ENCODE peak calls at places on chromosome 16, in six cellular contexts. U is EL, K is H1, W is T-helper 9 cell, C is AG04450, E is NCI-H524. J is an unnamed sample.

GRCh38 chr16:89200850-89201466 is 621 bp upstream of the SLC22A31 start:
- DNase-seq in U (no peak), K (no peak), W (no peak), C (no peak), E (no peak), J (no peak)

GRCh38 chr16:4319454-4319853 is 3.6 kb downstream of the GLIS2 start:
- DNase-seq in U (no peak), K (no peak), W (peak), C (no peak), E (no peak), J (no peak)

GRCh38 chr16:630024-630814 is 566 bp upstream of the WFIKKN1 start:
- DNase-seq in U (no peak), K (no peak), W (no peak), C (no peak), E (no peak), J (no peak)

GRCh38 chr16:68356249-68356918 is 45.6 kb downstream of the PRMT7 start:
- DNase-seq in U (no peak), K (no peak), W (peak), C (no peak), E (no peak), J (no peak)

GRCh38 chr16:57637424-57637823 is 9.0 kb downstream of the ADGRG1 start:
- DNase-seq in U (no peak), K (no peak), W (no peak), C (no peak), E (no peak), J (no peak)

GRCh38 chr16:88376053-88376834 is 6.5 kb upstream of the ZNF469 start:
- DNase-seq in U (no peak), K (no peak), W (no peak), C (no peak), E (no peak), J (no peak)

GRCh38 chr16:57813466-57813865 is 11.2 kb upstream of the KIFC3 start:
- DNase-seq in U (no peak), K (no peak), W (no peak), C (no peak), E (no peak), J (peak)

GRCh38 chr16:83994087-83994486 is 26.0 kb downstream of the NECAB2 start:
- DNase-seq in U (peak), K (no peak), W (no peak), C (peak), E (no peak), J (no peak)

GRCh38 chr16:10938321-10938720 is 3.9 kb downstream of the DEXI start:
- DNase-seq in U (no peak), K (no peak), W (no peak), C (no peak), E (no peak), J (no peak)

GRCh38 chr16:21211486-21211885 is at the start of gene ZP2:
- DNase-seq in U (no peak), K (no peak), W (no peak), C (no peak), E (no peak), J (no peak)

GRCh38 chr16:24758373-24758772 is 28.9 kb downstream of the TNRC6A start:
- DNase-seq in U (peak), K (no peak), W (no peak), C (no peak), E (no peak), J (no peak)

GRCh38 chr16:79316004-79316458 is 284.5 kb downstream of the MAF start:
- DNase-seq in U (no peak), K (no peak), W (no peak), C (no peak), E (no peak), J (no peak)

GRCh38 chr16:88064889-88065746 is 113.9 kb downstream of the BANP start:
- DNase-seq in U (no peak), K (no peak), W (no peak), C (no peak), E (no peak), J (no peak)

GRCh38 chr16:81035975-81036750 is 521 bp downstream of the ATMIN start:
- DNase-seq in U (peak), K (no peak), W (peak), C (no peak), E (no peak), J (peak)

GRCh38 chr16:11836653-11837244 is 14.6 kb downstream of the RSL1D1 start:
- DNase-seq in U (peak), K (peak), W (no peak), C (no peak), E (peak), J (peak)

GRCh38 chr16:27444015-27444414 is 42.0 kb downstream of the IL21R start:
- DNase-seq in U (peak), K (no peak), W (no peak), C (no peak), E (no peak), J (peak)

GRCh38 chr16:66342294-66342900 is 24.1 kb upstream of the CDH5 start:
- DNase-seq in U (peak), K (peak), W (no peak), C (no peak), E (no peak), J (peak)

GRCh38 chr16:15694499-15694898 is 44.5 kb downstream of the NDE1 start:
- DNase-seq in U (no peak), K (no peak), W (no peak), C (no peak), E (no peak), J (no peak)

GRCh38 chr16:67236551-67237395 is 9.8 kb downstream of the TMEM208 start:
- DNase-seq in U (peak), K (peak), W (peak), C (no peak), E (no peak), J (peak)

GRCh38 chr16:2515180-2515803 is 1.5 kb downstream of the ATP6V0C start:
- DNase-seq in U (no peak), K (no peak), W (no peak), C (no peak), E (no peak), J (peak)

GRCh38 chr16:25007284-25007984 is 7.7 kb downstream of the ARHGAP17 start:
- DNase-seq in U (peak), K (no peak), W (no peak), C (no peak), E (no peak), J (no peak)

GRCh38 chr16:85524630-85525463 is 88.3 kb upstream of the GSE1 start:
- DNase-seq in U (no peak), K (no peak), W (no peak), C (no peak), E (no peak), J (peak)

GRCh38 chr16:29811896-29812665 is at the start of gene PRRT2:
- DNase-seq in U (peak), K (no peak), W (peak), C (no peak), E (peak), J (peak)

GRCh38 chr16:64144612-64145011 is 977.3 kb downstream of the CDH11 start:
- DNase-seq in U (no peak), K (no peak), W (no peak), C (no peak), E (no peak), J (no peak)

GRCh38 chr16:87461466-87461975 is 31.3 kb downstream of the ZCCHC14 start:
- DNase-seq in U (no peak), K (peak), W (no peak), C (no peak), E (no peak), J (peak)

GRCh38 chr16:1492082-1492922 is 858 bp upstream of the TELO2 start:
- DNase-seq in U (no peak), K (no peak), W (no peak), C (no peak), E (no peak), J (no peak)

GRCh38 chr16:57178793-57179212 is 7.0 kb downstream of the PSME3IP1 start:
- DNase-seq in U (no peak), K (no peak), W (no peak), C (no peak), E (no peak), J (peak)

GRCh38 chr16:84421081-84421937 is 53.0 kb downstream of the ATP2C2 start:
- DNase-seq in U (no peak), K (no peak), W (no peak), C (no peak), E (no peak), J (no peak)

GRCh38 chr16:61261315-61261714 is 774.9 kb downstream of the CDH8 start:
- DNase-seq in U (no peak), K (no peak), W (no peak), C (no peak), E (no peak), J (no peak)

GRCh38 chr16:56549744-56550385 is 15.0 kb upstream of the MT4 start:
- DNase-seq in U (no peak), K (no peak), W (no peak), C (no peak), E (no peak), J (no peak)

GRCh38 chr16:35208001-35208935 is 1748.9 kb downstream of the TP53TG3F start:
- DNase-seq in U (no peak), K (no peak), W (no peak), C (no peak), E (no peak), J (no peak)

GRCh38 chr16:87678618-87679017 is 76.3 kb downstream of the JPH3 start:
- DNase-seq in U (no peak), K (no peak), W (no peak), C (no peak), E (peak), J (no peak)

GRCh38 chr16:28052274-28053128 is 11.0 kb downstream of the GSG1L start:
- DNase-seq in U (no peak), K (no peak), W (no peak), C (no peak), E (no peak), J (no peak)

GRCh38 chr16:25563700-25564099 is 128.1 kb upstream of the HS3ST4 start:
- DNase-seq in U (no peak), K (no peak), W (no peak), C (no peak), E (no peak), J (no peak)

GRCh38 chr16:48526958-48527331 is 83.0 kb downstream of the N4BP1 start:
- DNase-seq in U (no peak), K (no peak), W (no peak), C (no peak), E (no peak), J (no peak)

GRCh38 chr16:69796285-69797118 is 34.4 kb downstream of the WWP2 start:
- DNase-seq in U (peak), K (no peak), W (peak), C (peak), E (peak), J (peak)

GRCh38 chr16:50598256-50598894 is 50.2 kb downstream of the NKD1 start:
- DNase-seq in U (no peak), K (no peak), W (no peak), C (no peak), E (peak), J (no peak)

GRCh38 chr16:73735954-73736353 is 560.7 kb upstream of the PSMD7 start:
- DNase-seq in U (no peak), K (no peak), W (no peak), C (no peak), E (no peak), J (no peak)

GRCh38 chr16:10003486-10003885 is 178.7 kb downstream of the GRIN2A start:
- DNase-seq in U (no peak), K (no peak), W (no peak), C (no peak), E (no peak), J (no peak)

J was measured in endodermal cell.